ENCODE peak calls at places on chromosomes 4 and X, in six cellular contexts. M is sciatic nerve; X is activated CD4-positive, CD25-positive, alpha-beta regulatory T cell treated with anti-CD3 and anti-CD28 coated beads, Interleukin-2, amount 50 U/mL, for 72 hours; O is IMR-90; V is CD4-positive, alpha-beta memory T cell; C is cardiac muscle cell. F is an unnamed sample.
A peak's percentile ranks its signal among the peaks of the same experiment; 100 is the strongest.

GRCh38 chr4:17770845-17771244 is 10.6 kb downstream of the FAM184B start:
- DNase-seq in M (no peak), X (no peak), O (no peak), V (no peak), C (peak; percentile 68), F (no peak)

GRCh38 chrX:145715641-145716138 is 101.9 kb upstream of the SLITRK2 start:
- DNase-seq in M (no peak), X (no peak), O (no peak), V (no peak), C (no peak), F (no peak)

GRCh38 chr4:10371121-10371520 is 86.1 kb downstream of the ZNF518B start:
- DNase-seq in M (no peak), X (no peak), O (no peak), V (no peak), C (no peak), F (no peak)

GRCh38 chr4:125041372-125041930 is 273.3 kb upstream of the FAT4 start:
- DNase-seq in M (no peak), X (no peak), O (no peak), V (no peak), C (peak; percentile 28), F (no peak)

GRCh38 chr4:146998157-146998556 is 52.5 kb upstream of the TTC29 start:
- DNase-seq in M (no peak), X (no peak), O (no peak), V (no peak), C (no peak), F (no peak)

GRCh38 chrX:10433296-10433965 is 187.0 kb downstream of the MID1 start:
- DNase-seq in M (no peak), X (no peak), O (no peak), V (no peak), C (no peak), F (no peak)

GRCh38 chr4:72767903-72768817 is 199.1 kb upstream of the ADAMTS3 start:
- DNase-seq in M (no peak), X (no peak), O (peak; percentile 38), V (no peak), C (peak; percentile 90), F (no peak)

GRCh38 chrX:155874571-155875244 is 6.4 kb upstream of the VAMP7 start:
- DNase-seq in M (no peak), X (no peak), O (no peak), V (no peak), C (peak; percentile 32), F (no peak)

GRCh38 chr4:83205760-83206159 is 78.8 kb downstream of the COQ2 start:
- DNase-seq in M (no peak), X (no peak), O (no peak), V (no peak), C (no peak), F (no peak)

GRCh38 chr4:153488006-153488718 is 22.0 kb downstream of the TMEM131L start:
- DNase-seq in M (no peak), X (peak; percentile 65), O (peak; percentile 53), V (peak; percentile 94), C (peak; percentile 54), F (peak; percentile 73)

GRCh38 chr4:85929926-85930325 is 429.9 kb downstream of the MAPK10 start:
- DNase-seq in M (no peak), X (no peak), O (no peak), V (no peak), C (no peak), F (no peak)

GRCh38 chrX:108036298-108036973 is 8.4 kb upstream of the VSIG1 start:
- DNase-seq in M (no peak), X (no peak), O (peak; percentile 93), V (no peak), C (peak; percentile 78), F (no peak)

GRCh38 chr4:83961575-83961974 is 425.7 kb downstream of the GPAT3 start:
- DNase-seq in M (no peak), X (no peak), O (peak; percentile 23), V (no peak), C (peak; percentile 5), F (no peak)

F was measured in T follicular helper cell.